ENCODE peak calls at places on chromosomes 12 and 14, in ten cellular contexts. A is mucosa of descending colon, F is sigmoid colon, Z is SK-N-SH, X is endothelial cell of umbilical vein, E is fibroblast of lung, D is heart left ventricle, H is kidney, W is body of pancreas, S is T-helper 17 cell. V is an unnamed sample.

GRCh38 chr14:104144911-104145825 is 6.8 kb downstream of the KIF26A start:
- DNase-seq in F (peak; percentile 62), X (no peak), W (no peak), S (peak; percentile 8), A (no peak), D (peak; percentile 43), Z (peak; percentile 80), H (peak; percentile 66), E (no peak), V (peak; percentile 73)

GRCh38 chr12:19186722-19187661 is 57.5 kb downstream of the PLEKHA5 start:
- DNase-seq in S (no peak), D (no peak), W (no peak), H (no peak), F (no peak), Z (peak; percentile 38), A (peak; percentile 43), X (peak; percentile 71), E (peak; percentile 79), V (no peak)

GRCh38 chr14:21268612-21269251 is 510 bp downstream of the HNRNPC start:
- DNase-seq in D (no peak), F (no peak), A (peak; percentile 76), E (peak; percentile 80), Z (no peak), S (no peak), W (peak; percentile 35), H (no peak), X (peak; percentile 53), V (no peak)

GRCh38 chr12:98939350-98939749 is 294.3 kb downstream of the APAF1 start:
- DNase-seq in X (peak; percentile 36), H (no peak), A (no peak), W (no peak), F (no peak), E (peak; percentile 43), D (no peak), S (no peak), Z (peak; percentile 8), V (no peak)

GRCh38 chr12:21989819-21990412 is 48.7 kb upstream of the ABCC9 start:
- DNase-seq in A (peak; percentile 15), S (no peak), W (no peak), F (no peak), E (peak; percentile 74), Z (peak; percentile 33), D (no peak), H (no peak), X (peak; percentile 41), V (no peak)

GRCh38 chr12:122875590-122876220 is 20.2 kb downstream of the VPS37B start:
- DNase-seq in F (no peak), X (no peak), S (no peak), H (no peak), A (no peak), Z (peak; percentile 52), D (no peak), W (no peak), E (no peak), V (no peak)

GRCh38 chr12:70660620-70661219 is 23.5 kb upstream of the PTPRB start:
- DNase-seq in Z (no peak), W (no peak), S (no peak), E (peak; percentile 37), D (no peak), H (no peak), F (no peak), X (peak; percentile 57), A (no peak), V (no peak)

GRCh38 chr14:44940944-44941343 is 20.8 kb downstream of the KLHL28 start:
- DNase-seq in H (no peak), D (no peak), X (no peak), S (no peak), W (no peak), A (no peak), E (no peak), F (no peak), Z (no peak), V (no peak)

GRCh38 chr12:27336254-27336653 is 3.6 kb downstream of the BMAL2 start:
- DNase-seq in Z (no peak), X (no peak), H (no peak), W (no peak), F (no peak), E (no peak), A (no peak), S (no peak), D (no peak), V (peak; percentile 56)

GRCh38 chr12:92543359-92543758 is 159.4 kb upstream of the PLEKHG7 start:
- DNase-seq in F (no peak), S (no peak), A (peak; percentile 83), Z (no peak), H (no peak), W (peak; percentile 63), D (no peak), X (no peak), E (peak; percentile 25), V (no peak)

GRCh38 chr12:6451348-6452244 is at the start of gene TAPBPL:
- DNase-seq in E (peak; percentile 83), H (peak; percentile 93), S (peak; percentile 72), A (peak; percentile 91), X (peak; percentile 89), Z (peak; percentile 88), W (peak; percentile 81), F (peak; percentile 93), D (peak; percentile 89), V (peak; percentile 59)

GRCh38 chr12:45973526-45973925 is 16.8 kb downstream of the SCAF11 start:
- DNase-seq in D (no peak), S (no peak), W (no peak), H (no peak), A (no peak), X (peak; percentile 80), F (no peak), Z (no peak), E (no peak), V (no peak)

GRCh38 chr12:94386422-94386821 is 73.2 kb downstream of the CEP83 start:
- DNase-seq in A (no peak), H (no peak), Z (no peak), D (no peak), S (no peak), E (peak; percentile 49), W (no peak), F (no peak), X (no peak), V (no peak)

GRCh38 chr14:45790293-45790692 is 537.3 kb upstream of the MIS18BP1 start:
- DNase-seq in Z (no peak), X (no peak), D (no peak), S (no peak), A (no peak), W (no peak), H (no peak), F (no peak), E (no peak), V (no peak)

GRCh38 chr12:57852195-57852594 is 5.7 kb upstream of the CTDSP2 start:
- DNase-seq in A (no peak), S (no peak), W (no peak), H (no peak), X (no peak), Z (no peak), D (no peak), F (peak; percentile 86), E (no peak), V (no peak)

DNA sequence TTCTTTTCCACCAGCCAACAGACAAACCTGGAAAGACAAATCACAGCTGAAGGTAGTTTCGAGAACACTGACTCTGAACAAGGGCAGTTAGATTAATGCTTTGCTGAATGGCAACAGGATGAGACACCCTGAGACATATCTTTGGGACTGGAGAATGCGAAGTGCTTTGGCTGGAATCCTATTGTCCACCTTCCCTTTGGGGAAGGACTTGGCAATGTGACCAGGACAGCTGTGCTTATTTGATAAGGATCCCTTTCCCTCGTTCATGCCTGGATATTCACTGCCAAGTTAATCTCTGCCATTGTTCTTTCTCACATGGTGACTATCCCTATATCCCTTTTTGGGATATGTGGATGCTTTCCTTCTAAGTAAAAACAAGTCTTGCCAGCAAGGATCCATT is 537.1 kb upstream of the SEL1L start:
- DNase-seq in A (no peak), W (no peak), D (no peak), F (no peak), S (no peak), Z (no peak), X (no peak), H (no peak), E (no peak), V (no peak)
- H3K9me3 ChIP-seq in A (no peaks in the 10 kb centered on the region), W (no peaks in the 10 kb centered on the region), D (no peaks in the 10 kb centered on the region), F (no peaks in the 10 kb centered on the region), S (no peaks in the 10 kb centered on the region), Z (no peaks in the 10 kb centered on the region), X (peaks cover 3% of the 10 kb centered on the region), H (no peaks in the 10 kb centered on the region), E (no peaks in the 10 kb centered on the region), V (peaks cover 3% of the 10 kb centered on the region)

GRCh38 chr14:70343141-70343540 is 16.3 kb downstream of the COX16 start:
- DNase-seq in Z (no peak), D (no peak), X (no peak), H (no peak), F (no peak), E (no peak), S (no peak), W (no peak), A (no peak), V (no peak)
- H3K9me3 ChIP-seq in Z (no peaks in the 10 kb centered on the region), D (peaks cover 18% of the 10 kb centered on the region), X (no peaks in the 10 kb centered on the region), H (no peaks in the 10 kb centered on the region), F (peaks cover 3% of the 10 kb centered on the region), E (no peaks in the 10 kb centered on the region), S (no peaks in the 10 kb centered on the region), W (no peaks in the 10 kb centered on the region), A (peaks cover 9% of the 10 kb centered on the region), V (no peaks in the 10 kb centered on the region)

GRCh38 chr14:27712364-27712763 is 1054.2 kb upstream of the FOXG1 start:
- DNase-seq in H (no peak), W (no peak), Z (no peak), A (no peak), F (no peak), X (no peak), S (no peak), D (no peak), E (no peak), V (no peak)

DNA sequence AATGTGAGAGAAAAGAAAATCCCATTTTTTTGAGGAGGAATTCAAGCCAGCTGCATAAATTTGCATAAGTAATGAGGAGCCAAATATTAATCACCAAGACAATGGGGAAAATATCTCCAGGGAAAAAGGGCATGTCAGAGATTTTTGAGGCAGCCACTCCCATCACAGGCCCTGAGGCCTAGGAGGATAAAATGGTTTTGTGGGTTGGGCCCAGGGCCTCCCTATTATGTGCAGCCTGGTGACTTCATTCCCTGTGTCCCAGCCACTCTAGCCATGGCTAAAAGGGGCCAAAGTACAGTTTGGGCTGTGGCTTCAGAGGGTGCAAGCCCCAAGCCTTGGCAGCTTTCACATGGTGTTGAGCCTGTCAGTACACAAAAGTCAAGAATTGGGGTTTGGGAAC is 1051.0 kb upstream of the FOXG1 start:
- DNase-seq in Z (no peak), F (no peak), W (no peak), S (no peak), X (no peak), E (no peak), D (no peak), A (no peak), H (no peak), V (no peak)
- H3K9me3 ChIP-seq in Z (no peaks in the 10 kb centered on the region), F (no peaks in the 10 kb centered on the region), W (no peaks in the 10 kb centered on the region), S (no peaks in the 10 kb centered on the region), X (peaks cover 2% of the 10 kb centered on the region), E (no peaks in the 10 kb centered on the region), D (peaks cover 15% of the 10 kb centered on the region), A (peaks cover 11% of the 10 kb centered on the region), H (no peaks in the 10 kb centered on the region), V (no peaks in the 10 kb centered on the region)

DNA sequence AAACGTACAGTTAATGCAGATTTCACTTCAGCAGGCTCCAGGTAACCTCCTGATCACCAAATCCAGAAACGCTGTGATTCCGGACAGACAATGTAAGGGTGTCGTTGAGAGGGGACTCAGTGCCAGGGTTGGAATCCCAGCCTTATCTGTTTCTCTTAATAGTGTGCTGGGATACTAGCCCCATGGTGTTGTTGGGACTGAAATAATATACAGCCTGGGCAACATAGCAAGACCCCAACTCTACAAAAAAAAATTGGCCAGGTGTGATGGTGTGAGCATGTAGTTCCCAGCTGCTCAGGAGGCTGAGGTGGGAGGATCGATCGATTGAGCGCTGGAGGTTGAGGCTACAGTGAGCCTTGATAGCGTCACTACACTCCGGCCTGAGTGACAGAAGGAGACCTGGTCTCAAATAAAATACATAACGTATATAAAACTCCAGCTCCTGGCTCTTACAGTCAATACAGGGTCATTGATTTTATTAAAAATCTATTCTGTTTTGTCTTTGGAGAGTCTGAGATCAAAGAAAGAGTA is 1.3 kb downstream of the PEBP1 start:
- DNase-seq in A (no peak), Z (no peak), H (no peak), W (no peak), E (no peak), D (no peak), X (no peak), F (no peak), S (no peak), V (no peak)
- H3K9me3 ChIP-seq in A (no peaks in the 10 kb centered on the region), Z (no peaks in the 10 kb centered on the region), H (no peaks in the 10 kb centered on the region), W (no peaks in the 10 kb centered on the region), E (no peaks in the 10 kb centered on the region), D (no peaks in the 10 kb centered on the region), X (no peaks in the 10 kb centered on the region), F (no peaks in the 10 kb centered on the region), S (no peaks in the 10 kb centered on the region), V (no peaks in the 10 kb centered on the region)

V was measured in RWPE2.